ENCODE peak calls at places on chromosomes 12 and 14, in seven cellular contexts. E is ureter; M is ELR; V is caudate nucleus; O is activated T-helper 1 cell treated with Interleukin-2 at 50 U/mL for 16 hours; Y is CD8-positive, alpha-beta T cell; Z is GM23338. Q is an unnamed sample.

GRCh38 chr12:64674367-64674922 is 64.2 kb downstream of the RASSF3 start:
- DNase-seq in E (no peak), M (no peak), V (no peak), O (peak; percentile 63), Y (peak; percentile 74), Z (no peak), Q (no peak)

GRCh38 chr14:73633517-73634332 is 11.1 kb upstream of the DNAL1 start:
- DNase-seq in E (peak; percentile 67), M (peak; percentile 81), V (peak; percentile 21), O (peak; percentile 28), Y (peak; percentile 60), Z (peak; percentile 85), Q (no peak)

GRCh38 chr14:23512156-23512555 is 39.4 kb downstream of the ZFHX2 start:
- DNase-seq in E (no peak), M (no peak), V (no peak), O (no peak), Y (no peak), Z (peak; percentile 13), Q (no peak)

GRCh38 chr12:43872396-43872795 is 36.5 kb downstream of the TMEM117 start:
- DNase-seq in E (no peak), M (no peak), V (no peak), O (no peak), Y (no peak), Z (no peak), Q (no peak)

GRCh38 chr12:58633479-58633878 is 286.8 kb downstream of the LRIG3 start:
- DNase-seq in E (no peak), M (no peak), V (no peak), O (no peak), Y (no peak), Z (no peak), Q (no peak)

GRCh38 chr14:23321572-23322547 is 603 bp downstream of the PABPN1 start:
- DNase-seq in E (peak; percentile 65), M (peak; percentile 82), V (peak; percentile 57), O (peak; percentile 20), Y (peak; percentile 46), Z (peak; percentile 58), Q (peak; percentile 88)

GRCh38 chr12:130872179-130873096 is 572 bp downstream of the RAN start:
- DNase-seq in E (no peak), M (peak; percentile 35), V (peak; percentile 25), O (peak; percentile 28), Y (peak; percentile 42), Z (peak; percentile 34), Q (no peak)

GRCh38 chr12:22624908-22625646 is at the start of gene ETNK1:
- DNase-seq in E (peak; percentile 95), M (peak; percentile 94), V (peak; percentile 91), O (peak; percentile 74), Y (peak; percentile 86), Z (peak; percentile 95), Q (peak; percentile 98)

GRCh38 chr14:66652736-66653135 is 144.8 kb downstream of the GPHN start:
- DNase-seq in E (no peak), M (no peak), V (no peak), O (no peak), Y (no peak), Z (peak; percentile 50), Q (no peak)

GRCh38 chr12:80769553-80770140 is 52.9 kb downstream of the MYF5 start:
- DNase-seq in E (no peak), M (no peak), V (no peak), O (no peak), Y (no peak), Z (peak; percentile 30), Q (no peak)

GRCh38 chr14:94974893-94975292 is 182.4 kb downstream of the DICER1 start:
- DNase-seq in E (no peak), M (no peak), V (no peak), O (no peak), Y (no peak), Z (no peak), Q (no peak)

GRCh38 chr14:76829650-76830421 is 3.6 kb downstream of the LRRC74A start:
- DNase-seq in E (no peak), M (no peak), V (peak; percentile 78), O (no peak), Y (no peak), Z (no peak), Q (no peak)

GRCh38 chr14:90424075-90424474 is 27.2 kb downstream of the CALM1 start:
- DNase-seq in E (no peak), M (no peak), V (no peak), O (no peak), Y (no peak), Z (peak; percentile 31), Q (no peak)

GRCh38 chr12:96985515-96986362 is 78.7 kb downstream of the NEDD1 start:
- DNase-seq in E (no peak), M (peak; percentile 19), V (no peak), O (peak; percentile 23), Y (peak; percentile 28), Z (peak; percentile 74), Q (no peak)

GRCh38 chr14:21498540-21499526 is 12.3 kb downstream of the METTL3 start:
- DNase-seq in E (no peak), M (peak; percentile 70), V (no peak), O (no peak), Y (no peak), Z (peak; percentile 95), Q (no peak)

GRCh38 chr12:47205532-47206449 is 126.0 kb upstream of the AMIGO2 start:
- DNase-seq in E (no peak), M (no peak), V (no peak), O (no peak), Y (no peak), Z (no peak), Q (no peak)

GRCh38 chr12:56517854-56518253 is 3.8 kb upstream of the RBMS2 start:
- DNase-seq in E (no peak), M (no peak), V (no peak), O (no peak), Y (no peak), Z (no peak), Q (no peak)

GRCh38 chr14:77114609-77115008 is 16.6 kb downstream of the CIPC start:
- DNase-seq in E (no peak), M (no peak), V (no peak), O (no peak), Y (no peak), Z (no peak), Q (no peak)

GRCh38 chr14:23061995-23062394 is 4.7 kb upstream of the CDH24 start:
- DNase-seq in E (peak; percentile 79), M (peak; percentile 96), V (no peak), O (no peak), Y (no peak), Z (no peak), Q (no peak)

GRCh38 chr14:87898301-87898700 is 94.7 kb downstream of the GALC start:
- DNase-seq in E (no peak), M (no peak), V (no peak), O (no peak), Y (no peak), Z (no peak), Q (no peak)

GRCh38 chr14:58395815-58396626 is at the start of gene TOMM20L:
- DNase-seq in E (peak; percentile 78), M (peak; percentile 73), V (peak; percentile 40), O (peak; percentile 63), Y (peak; percentile 67), Z (peak; percentile 94), Q (peak; percentile 93)

GRCh38 chr12:132622437-132623071 is 4.0 kb downstream of the P2RX2 start:
- DNase-seq in E (no peak), M (peak; percentile 66), V (no peak), O (no peak), Y (no peak), Z (no peak), Q (no peak)

GRCh38 chr12:112419269-112420133 is 754 bp downstream of the PTPN11 start:
- DNase-seq in E (peak; percentile 68), M (peak; percentile 90), V (no peak), O (no peak), Y (no peak), Z (peak; percentile 85), Q (peak; percentile 88)

GRCh38 chr12:108635201-108635996 is 1.7 kb upstream of the SELPLG start:
- DNase-seq in E (no peak), M (no peak), V (no peak), O (no peak), Y (peak; percentile 57), Z (no peak), Q (no peak)

GRCh38 chr14:40340708-40341107 is 908.5 kb upstream of the FBXO33 start:
- DNase-seq in E (no peak), M (no peak), V (no peak), O (no peak), Y (no peak), Z (peak; percentile 73), Q (no peak)

GRCh38 chr12:51980051-51980808 is 26.5 kb upstream of the TAMALIN start:
- DNase-seq in E (peak; percentile 72), M (peak; percentile 71), V (no peak), O (peak; percentile 42), Y (peak; percentile 71), Z (peak; percentile 74), Q (no peak)